ENCODE peak calls at places on chromosomes 6 and 20, in four cellular contexts. T is kidney epithelial cell; B is effector memory CD4-positive, alpha-beta T cell; X is posterior cingulate gyrus. I is an unnamed sample.

GRCh38 chr6:131597448-131597847 is 24.4 kb downstream of the ARG1 start:
- DNase-seq in T (no peak), B (no peak), X (no peak), I (no peak)

GRCh38 chr6:30447237-30447636 is 42.1 kb upstream of the HLA-E start:
- DNase-seq in T (no peak), B (no peak), X (no peak), I (no peak)

GRCh38 chr6:1848752-1849151 is 239.0 kb downstream of the FOXC1 start:
- DNase-seq in T (no peak), B (no peak), X (no peak), I (no peak)

GRCh38 chr6:4759997-4760396 is 16.2 kb upstream of the CDYL start:
- DNase-seq in T (no peak), B (no peak), X (no peak), I (no peak)

GRCh38 chr6:144066745-144067484 is 28.5 kb downstream of the SF3B5 start:
- DNase-seq in T (no peak), B (no peak), X (no peak), I (no peak)

GRCh38 chr20:56861590-56861989 is 232.5 kb downstream of the TFAP2C start:
- DNase-seq in T (no peak), B (no peak), X (no peak), I (no peak)

GRCh38 chr20:56786503-56786902 is 157.4 kb downstream of the TFAP2C start:
- DNase-seq in T (no peak), B (no peak), X (no peak), I (no peak)

GRCh38 chr6:43807228-43808061 is 37.4 kb downstream of the VEGFA start:
- DNase-seq in T (no peak), B (no peak), X (no peak), I (no peak)

GRCh38 chr6:10082385-10082784 is 332.5 kb downstream of the TFAP2A start:
- DNase-seq in T (no peak), B (no peak), X (no peak), I (no peak)

GRCh38 chr6:33797635-33798342 is 6.0 kb downstream of the MLN start:
- DNase-seq in T (no peak), B (no peak), X (no peak), I (no peak)

GRCh38 chr6:118896339-118897136 is 2.6 kb downstream of the ASF1A start:
- DNase-seq in T (no peak), B (no peak), X (no peak), I (no peak)

GRCh38 chr6:88992741-88993557 is 29.5 kb upstream of the RNGTT start:
- DNase-seq in T (no peak), B (no peak), X (no peak), I (no peak)

GRCh38 chr20:8851446-8851845 is 217.4 kb upstream of the PLCB4 start:
- DNase-seq in T (no peak), B (no peak), X (no peak), I (no peak)

GRCh38 chr6:161417712-161418457 is 144.0 kb upstream of the AGPAT4 start:
- DNase-seq in T (peak), B (no peak), X (no peak), I (no peak)

GRCh38 chr6:64774881-64775280 is 932.1 kb downstream of the EYS start:
- DNase-seq in T (no peak), B (no peak), X (no peak), I (no peak)

GRCh38 chr6:139037490-139037889 is 8.9 kb downstream of the ABRACL start:
- DNase-seq in T (no peak), B (no peak), X (no peak), I (no peak)

GRCh38 chr6:56023829-56024228 is 148.4 kb upstream of the BMP5 start:
- DNase-seq in T (no peak), B (no peak), X (no peak), I (no peak)

GRCh38 chr6:163815796-163816195 is 401.3 kb downstream of the QKI start:
- DNase-seq in T (no peak), B (no peak), X (no peak), I (no peak)

GRCh38 chr20:58433029-58433657 is 44.1 kb downstream of the VAPB start:
- DNase-seq in T (no peak), B (no peak), X (no peak), I (no peak)

GRCh38 chr20:38537176-38537575 is 43.8 kb upstream of the ADIG start:
- DNase-seq in T (no peak), B (no peak), X (no peak), I (no peak)

GRCh38 chr20:24701668-24702067 is 232.2 kb downstream of the SYNDIG1 start:
- DNase-seq in T (no peak), B (no peak), X (no peak), I (no peak)

GRCh38 chr6:72810571-72811280 is 188.9 kb downstream of the KCNQ5 start:
- DNase-seq in T (no peak), B (no peak), X (no peak), I (no peak)

GRCh38 chr6:32173051-32173727 is 2.7 kb downstream of the AGPAT1 start:
- DNase-seq in T (no peak), B (no peak), X (no peak), I (no peak)

GRCh38 chr6:39189915-39190544 is 39.2 kb downstream of the KCNK5 start:
- DNase-seq in T (no peak), B (no peak), X (peak), I (no peak)

GRCh38 chr20:38764563-38765355 is 16.5 kb downstream of the ACTR5 start:
- DNase-seq in T (peak), B (no peak), X (peak), I (no peak)

GRCh38 chr6:35161776-35162607 is 20.9 kb upstream of the TCP11 start:
- DNase-seq in T (no peak), B (no peak), X (no peak), I (no peak)

GRCh38 chr6:160428069-160428430 is 79.9 kb downstream of the SLC22A3 start:
- DNase-seq in T (no peak), B (no peak), X (peak), I (no peak)

GRCh38 chr20:45229264-45230056 is 8.3 kb downstream of the SEMG2 start:
- DNase-seq in T (no peak), B (no peak), X (no peak), I (no peak)

GRCh38 chr20:31943052-31943471 is 8.8 kb downstream of the PDRG1 start:
- DNase-seq in T (no peak), B (no peak), X (peak), I (no peak)

GRCh38 chr6:32627831-32628230 is 9.4 kb upstream of the HLA-DQA1 start:
- DNase-seq in T (no peak), B (no peak), X (no peak), I (no peak)

GRCh38 chr20:58889334-58890072 is 37.0 kb downstream of the GNAS start:
- DNase-seq in T (no peak), B (no peak), X (no peak), I (no peak)

GRCh38 chr6:125584468-125584939 is 164.9 kb upstream of the HEY2 start:
- DNase-seq in T (peak), B (no peak), X (peak), I (peak)

GRCh38 chr6:143485967-143486366 is 25.6 kb downstream of the FUCA2 start:
- DNase-seq in T (no peak), B (no peak), X (no peak), I (no peak)

GRCh38 chr6:75609639-75610590 is 8.2 kb downstream of the SENP6 start:
- DNase-seq in T (no peak), B (no peak), X (no peak), I (no peak)

GRCh38 chr6:35967059-35967769 is 46.3 kb upstream of the SRPK1 start:
- DNase-seq in T (peak), B (no peak), X (no peak), I (no peak)

GRCh38 chr6:67683960-67684359 is 951.1 kb upstream of the ADGRB3 start:
- DNase-seq in T (peak), B (no peak), X (no peak), I (no peak)

GRCh38 chr6:35079311-35080000 is 61.7 kb downstream of the TCP11 start:
- DNase-seq in T (no peak), B (no peak), X (no peak), I (no peak)

GRCh38 chr6:36120979-36121706 is 9.2 kb upstream of the MAPK13 start:
- DNase-seq in T (no peak), B (peak), X (no peak), I (no peak)

I was measured in substantia nigra.